ENCODE peak calls at places on chromosomes 13 and 19, in four cellular contexts. P is T-helper 2 cell, L is anterior cingulate cortex, W is H9. J is an unnamed sample.

GRCh38 chr13:66265446-66265845 is 964.7 kb downstream of the PCDH9 start:
- DNase-seq in W (no peak), L (no peak), P (no peak), J (no peak)

GRCh38 chr19:8528500-8528899 is 14.5 kb upstream of the ZNF414 start:
- DNase-seq in P (no peak), W (no peak), L (no peak), J (no peak)

GRCh38 chr13:106520205-106521004 is 15.1 kb downstream of the EFNB2 start:
- DNase-seq in L (peak), W (no peak), P (no peak), J (peak)

GRCh38 chr19:20278342-20278741 is 111.3 kb downstream of the ZNF486 start:
- DNase-seq in L (no peak), P (no peak), W (peak), J (no peak)

GRCh38 chr13:39415403-39415802 is 187.6 kb downstream of the LHFPL6 start:
- DNase-seq in P (no peak), W (peak), L (peak), J (peak)

GRCh38 chr13:99385940-99386339 is 78.7 kb upstream of the GPR183 start:
- DNase-seq in W (peak), L (no peak), P (no peak), J (no peak)

GRCh38 chr13:22915442-22916082 is 265.2 kb upstream of the SGCG start:
- DNase-seq in W (peak), P (no peak), L (peak), J (peak)

GRCh38 chr19:56142087-56142787 is 1.1 kb downstream of the ZNF444 start:
- DNase-seq in L (no peak), P (no peak), W (no peak), J (no peak)

GRCh38 chr19:18562086-18562485 is 4.4 kb downstream of the KXD1 start:
- DNase-seq in P (no peak), W (no peak), L (no peak), J (no peak)

GRCh38 chr19:43560687-43561086 is 14.6 kb downstream of the XRCC1 start:
- DNase-seq in P (no peak), W (peak), L (no peak), J (no peak)

GRCh38 chr19:39738809-39739208 is 980 bp upstream of the CLC start:
- DNase-seq in P (no peak), W (no peak), L (no peak), J (no peak)

GRCh38 chr19:42092350-42092749 is 16.4 kb downstream of the ZNF574 start:
- DNase-seq in P (no peak), L (no peak), W (peak), J (no peak)

GRCh38 chr13:44218501-44219240 is 155.0 kb upstream of the SERP2 start:
- DNase-seq in L (peak), W (no peak), P (no peak), J (peak)

GRCh38 chr13:33514362-33514761 is 228.8 kb upstream of the STARD13 start:
- DNase-seq in L (no peak), W (peak), P (no peak), J (no peak)

GRCh38 chr13:113860051-113860471 is 3.8 kb downstream of the GAS6 start:
- DNase-seq in P (no peak), W (peak), L (no peak), J (no peak)

GRCh38 chr13:23740002-23740401 is 149.2 kb downstream of the MIPEP start:
- DNase-seq in L (no peak), P (no peak), W (no peak), J (no peak)

GRCh38 chr19:46861691-46862503 is 1.1 kb downstream of the ARHGAP35 start:
- DNase-seq in L (peak), W (no peak), P (no peak), J (no peak)

GRCh38 chr13:102495663-102496062 is 93.8 kb upstream of the FGF14 start:
- DNase-seq in P (no peak), L (no peak), W (no peak), J (no peak)

GRCh38 chr19:49896863-49897621 is at the start of gene IL4I1:
- DNase-seq in W (no peak), L (peak), P (peak), J (peak)